ENCODE peak calls at places on chromosomes 6 and 20, in nine cellular contexts. R is breast epithelium, I is HepG2, W is endothelial cell of umbilical vein, G is heart left ventricle, C is H54, O is NB4, M is sigmoid colon, H is ovary. D is an unnamed sample.
A peak's percentile ranks its signal among the peaks of the same experiment; 100 is the strongest.

GRCh38 chr6:73695619-73696421 is at the start of gene CD109:
- DNase-seq in R (no peak), I (peak; percentile 54), W (peak; percentile 94), G (peak; percentile 40), H (no peak), C (peak; percentile 49), M (peak; percentile 71), O (no peak), D (peak; percentile 63)

GRCh38 chr6:77492529-77492928 is 29.2 kb upstream of the HTR1B start:
- DNase-seq in I (peak; percentile 39), O (no peak), W (no peak), G (no peak), R (no peak), H (no peak), C (no peak), M (no peak), D (no peak)

GRCh38 chr20:41627001-41627400 is 8.8 kb upstream of the CHD6 start:
- DNase-seq in R (no peak), M (no peak), H (no peak), G (no peak), I (peak; percentile 30), O (no peak), W (no peak), C (no peak), D (no peak)

GRCh38 chr20:14925286-14925685 is 587.9 kb upstream of the FLRT3 start:
- DNase-seq in C (no peak), O (no peak), M (no peak), W (peak; percentile 79), G (no peak), H (no peak), R (no peak), I (no peak), D (no peak)

GRCh38 chr20:43809206-43809819 is 82.5 kb upstream of the GTSF1L start:
- DNase-seq in C (no peak), M (no peak), O (no peak), R (no peak), W (no peak), G (no peak), H (no peak), I (no peak), D (no peak)

GRCh38 chr20:48826883-48827771 is 672 bp downstream of the PREX1 start:
- DNase-seq in I (no peak), H (no peak), R (no peak), O (peak; percentile 74), C (no peak), M (no peak), G (no peak), W (peak; percentile 53), D (no peak)

GRCh38 chr20:32535953-32536823 is 48.9 kb downstream of the NOL4L start:
- DNase-seq in C (no peak), R (no peak), M (no peak), O (peak; percentile 63), W (no peak), I (peak; percentile 79), G (peak; percentile 53), H (no peak), D (no peak)

GRCh38 chr6:116217069-116217468 is 36.8 kb downstream of the TSPYL4 start:
- DNase-seq in G (no peak), M (no peak), C (no peak), H (no peak), I (peak; percentile 56), O (peak; percentile 67), R (no peak), W (peak; percentile 61), D (no peak)

GRCh38 chr20:62668441-62669027 is 26.2 kb downstream of the SLCO4A1 start:
- DNase-seq in H (peak; percentile 60), M (peak; percentile 90), C (peak; percentile 88), R (peak; percentile 57), W (peak; percentile 76), O (peak; percentile 75), G (peak; percentile 73), I (peak; percentile 82), D (peak; percentile 69)

GRCh38 chr6:136762022-136762975 is 30.0 kb downstream of the MAP3K5 start:
- DNase-seq in I (no peak), H (no peak), M (no peak), R (no peak), C (no peak), G (no peak), O (peak; percentile 30), W (no peak), D (no peak)

GRCh38 chr6:81562169-81562568 is 190.3 kb downstream of the TENT5A start:
- DNase-seq in C (no peak), W (no peak), H (no peak), R (no peak), G (no peak), O (no peak), I (peak; percentile 20), M (no peak), D (no peak)

GRCh38 chr6:72624557-72625160 is 2.8 kb downstream of the KCNQ5 start:
- DNase-seq in R (no peak), I (no peak), O (peak; percentile 77), W (no peak), M (no peak), H (no peak), C (peak; percentile 24), G (no peak), D (no peak)

GRCh38 chr6:159943101-159943632 is 25.7 kb upstream of the IGF2R start:
- DNase-seq in G (no peak), M (no peak), O (no peak), H (no peak), C (no peak), R (no peak), W (no peak), I (peak; percentile 35), D (peak; percentile 56)

GRCh38 chr6:78850621-78851020 is 16.7 kb upstream of the IRAK1BP1 start:
- DNase-seq in H (no peak), R (no peak), M (no peak), C (no peak), W (no peak), G (no peak), O (no peak), I (no peak), D (no peak)

GRCh38 chr20:45340236-45340847 is 7.9 kb downstream of the SDC4 start:
- DNase-seq in I (peak; percentile 92), R (peak; percentile 84), G (no peak), O (no peak), W (no peak), C (no peak), H (no peak), M (no peak), D (peak; percentile 47)
- TF ChIP-seq POLR2A in I (no peak), R (no peak), G (peak; percentile 25), O (no peak), W (no peak), C (no peak), H (no peak), M (no peak), D (no peak)

DNA sequence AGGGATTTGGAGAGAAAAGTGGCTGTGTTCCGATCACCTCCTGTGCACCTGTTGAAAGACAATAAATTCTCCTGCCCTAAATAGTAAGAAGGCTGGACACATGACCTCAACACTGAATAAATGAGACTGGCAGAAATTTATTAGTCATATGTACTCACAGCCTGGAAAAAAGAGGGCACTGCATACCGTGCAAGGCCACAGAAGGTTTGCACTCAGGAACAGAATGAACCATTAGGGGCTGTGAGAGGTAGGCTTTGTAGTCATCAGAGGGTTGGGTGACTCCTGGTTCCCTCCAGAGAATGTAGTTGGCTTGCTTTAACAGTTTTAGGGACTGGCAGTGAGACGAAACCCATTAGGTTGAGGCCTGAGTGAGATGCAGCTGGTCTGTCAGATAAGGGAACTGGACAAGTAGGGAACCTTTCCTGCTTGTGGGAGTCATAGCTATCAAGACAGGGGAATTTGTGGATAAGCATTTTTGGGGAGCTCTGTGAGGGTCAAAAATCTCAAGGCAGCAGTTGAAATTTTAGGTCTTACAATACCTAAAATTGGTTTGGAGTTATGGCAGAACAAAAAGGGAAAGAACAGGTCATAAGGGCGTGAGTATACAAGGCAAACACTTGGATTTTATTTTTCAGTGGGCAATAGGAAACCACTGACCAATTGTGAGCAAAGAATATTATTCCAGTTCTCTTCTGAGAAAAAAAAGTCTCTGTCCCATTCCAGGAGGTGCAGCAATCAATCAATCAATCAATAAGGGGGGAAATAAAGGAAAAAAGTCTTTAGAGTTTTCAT is 67.9 kb upstream of the BTN3A2 start:
- DNase-seq in I (no peak), C (no peak), O (no peak), R (no peak), G (no peak), H (no peak), M (no peak), W (peak; percentile 33), D (no peak)
- TF ChIP-seq POLR2A in I (no peak), C (no peak), O (no peak), R (no peak), G (no peak), H (no peak), M (no peak), W (no peak), D (no peak)

DNA sequence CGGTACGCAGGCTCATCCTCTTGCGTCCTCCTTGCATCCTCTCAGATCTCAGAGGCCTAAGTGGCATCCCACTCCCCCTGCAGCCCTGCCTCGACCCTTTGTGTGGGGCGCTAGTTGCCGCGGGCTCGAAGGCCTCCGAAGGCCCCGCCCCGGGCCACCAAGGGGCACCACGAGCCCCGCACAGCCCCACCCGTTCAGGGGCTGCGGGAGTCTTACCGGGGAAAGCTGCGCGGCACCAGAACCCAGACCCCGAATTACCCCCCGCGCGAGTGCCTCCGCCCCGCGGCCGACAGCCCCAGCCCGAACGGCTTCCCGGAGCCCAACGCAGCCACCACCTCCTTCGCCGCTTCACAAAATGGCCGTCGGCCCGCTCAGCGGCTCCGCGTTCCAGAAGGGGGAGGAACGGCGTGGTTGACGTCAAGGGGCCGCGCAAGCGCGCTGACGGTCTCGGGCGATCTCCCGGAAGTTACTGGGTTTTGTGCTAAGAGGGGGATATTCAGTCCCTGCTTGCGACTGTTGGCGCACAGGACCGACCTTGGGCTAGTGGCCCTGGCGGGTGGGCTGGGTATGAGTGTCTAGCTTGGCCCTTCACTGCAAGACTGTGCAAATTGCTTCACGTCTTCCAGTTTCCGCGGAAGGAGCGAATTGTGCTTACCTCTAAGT is at the start of the genes CPNE1 and RBM12:
- DNase-seq in R (peak; percentile 87), O (peak; percentile 97), C (peak; percentile 95), I (peak; percentile 96), W (peak; percentile 94), G (peak; percentile 94), M (peak; percentile 97), H (peak; percentile 92), D (peak; percentile 99)
- TF ChIP-seq POLR2A in R (peak; percentile 95), O (peak; percentile 99), C (peak; percentile 97), I (peak; percentile 99), W (peak; percentile 95), G (peak; percentile 90), M (peak; percentile 93), H (peak; percentile 99), D (no peak)

GRCh38 chr20:42708261-42708660 is 481.4 kb downstream of the PTPRT start:
- DNase-seq in H (no peak), G (no peak), O (no peak), R (no peak), M (no peak), I (no peak), W (no peak), C (no peak), D (no peak)
- TF ChIP-seq POLR2A in H (no peak), G (no peak), O (no peak), R (no peak), M (no peak), I (no peak), W (no peak), C (no peak), D (no peak)